ENCODE peak calls at places on chromosomes 3 and 15, in four cellular contexts. I is CD8-positive, alpha-beta memory T cell; Q is IMR-90; F is MM.1S. H is an unnamed sample. For H3K27me3 and H3K9me3, the result is how much of the 10 kb centered on the place peaks cover.

GRCh38 chr3:142931222-142931621 is 32.3 kb downstream of the PAQR9 start:
- DNase-seq in Q (no peak), I (peak), F (no peak), H (no peak)

GRCh38 chr3:46646700-46647099 is 34.4 kb downstream of the FAM240A start:
- DNase-seq in I (no peak), F (no peak), Q (peak), H (no peak)

GRCh38 chr3:64399205-64399800 is 174.0 kb upstream of the PRICKLE2 start:
- DNase-seq in Q (peak), F (peak), I (no peak), H (no peak)

GRCh38 chr3:54067060-54067459 is 55.3 kb upstream of the CACNA2D3 start:
- DNase-seq in I (no peak), F (no peak), Q (no peak), H (no peak)

GRCh38 chr3:99084156-99084555 is 182.7 kb upstream of the DCBLD2 start:
- DNase-seq in I (no peak), F (no peak), Q (no peak), H (no peak)

GRCh38 chr3:4712109-4712508 is 219.0 kb downstream of the ITPR1 start:
- DNase-seq in Q (peak), I (no peak), F (no peak), H (no peak)

GRCh38 chr3:171977860-171978259 is 61.5 kb upstream of the FNDC3B start:
- DNase-seq in Q (no peak), F (no peak), I (no peak), H (no peak)

GRCh38 chr3:170584585-170585007 is 1.3 kb downstream of the SLC7A14 start:
- DNase-seq in Q (peak), I (peak), F (peak), H (peak)

GRCh38 chr3:141575879-141576743 is 89.3 kb downstream of the RASA2 start:
- DNase-seq in Q (peak), I (no peak), F (peak), H (no peak)

GRCh38 chr15:36256258-36256825 is 323.1 kb upstream of the CDIN1 start:
- DNase-seq in I (no peak), F (no peak), Q (no peak), H (no peak)

GRCh38 chr3:42647821-42648459 is 5.6 kb upstream of the ZBTB47 start:
- DNase-seq in F (no peak), Q (no peak), I (no peak), H (no peak)

GRCh38 chr3:138950006-138950644 is 3.1 kb downstream of the FOXL2NB start:
- DNase-seq in Q (peak), I (no peak), F (no peak), H (peak)

GRCh38 chr3:79424811-79425210 is 343.0 kb downstream of the ROBO1 start:
- DNase-seq in F (no peak), Q (no peak), I (no peak), H (no peak)

GRCh38 chr3:13378155-13378554 is 42.0 kb downstream of the NUP210 start:
- DNase-seq in Q (peak), F (no peak), I (no peak), H (no peak)

GRCh38 chr3:190718097-190718496 is 144.4 kb downstream of the GMNC start:
- DNase-seq in I (no peak), F (no peak), Q (no peak), H (no peak)

GRCh38 chr3:9193633-9194032 is 55.8 kb downstream of the SRGAP3 start:
- DNase-seq in I (no peak), F (no peak), Q (no peak), H (no peak)

GRCh38 chr3:9192238-9192637 is 57.2 kb downstream of the SRGAP3 start:
- DNase-seq in F (no peak), I (no peak), Q (no peak), H (no peak)

GRCh38 chr3:9193211-9193610 is 56.2 kb downstream of the SRGAP3 start:
- DNase-seq in F (no peak), Q (no peak), I (no peak), H (no peak)

GRCh38 chr3:9194509-9195184 is 54.8 kb downstream of the SRGAP3 start:
- DNase-seq in Q (no peak), I (no peak), F (no peak), H (no peak)

DNA sequence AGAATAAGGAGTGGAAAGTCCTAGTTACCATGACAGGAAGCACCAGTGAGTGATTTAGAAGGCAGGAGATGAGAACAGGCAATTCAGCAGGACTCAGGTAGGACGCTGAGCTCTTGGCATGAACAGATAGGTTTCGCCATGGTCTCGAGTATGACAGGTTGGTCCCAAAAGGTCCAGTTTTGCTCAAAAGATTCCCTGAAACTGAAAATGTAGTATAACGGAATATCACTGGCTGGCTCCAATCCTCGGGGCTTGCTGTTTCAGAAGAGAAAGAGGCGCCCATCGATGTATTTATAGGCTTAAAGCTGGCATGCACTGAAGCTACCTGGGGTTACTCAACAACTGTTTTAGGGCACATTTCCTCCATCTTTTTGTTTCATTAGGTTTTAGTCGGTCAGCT is 59.2 kb downstream of the SRGAP3 start:
- DNase-seq in I (no peak), Q (no peak), F (no peak), H (no peak)
- H3K4me3 ChIP-seq in I (no peak), Q (no peak), F (no peak), H (no peak)

GRCh38 chr15:100880139-100880896 is 687 bp downstream of the ALDH1A3 start:
- DNase-seq in F (no peak), Q (no peak), I (no peak), H (no peak)
- H3K27me3 ChIP-seq in F (under half), Q (half or more), I (under half), H (under half)

DNA sequence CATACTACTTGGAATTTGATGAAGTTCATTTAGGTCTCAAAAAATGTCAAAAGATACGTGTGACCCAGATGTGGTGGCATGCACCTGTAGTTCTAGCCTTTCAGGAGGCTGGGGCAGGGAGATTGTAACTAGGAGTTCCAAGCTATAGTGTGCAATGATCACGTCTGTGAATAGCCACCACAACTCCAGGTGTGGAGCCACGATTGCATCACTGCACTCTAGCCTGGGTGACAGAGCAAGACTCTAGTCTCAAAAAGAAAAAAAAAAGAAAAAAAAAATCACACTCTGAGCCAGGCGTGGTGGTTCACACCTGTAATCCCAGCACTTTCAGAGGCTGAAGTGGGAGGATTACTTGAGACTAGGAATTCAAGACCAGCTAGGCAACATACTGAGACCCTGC is 14.2 kb downstream of the MAP4 start:
- DNase-seq in F (no peak), I (no peak), Q (no peak), H (no peak)
- H3K9me3 ChIP-seq in F (under half), I (under half), Q (under half), H (under half)

GRCh38 chr15:59437777-59438574 is at the start of gene FAM81A:
- DNase-seq in I (peak), F (peak), Q (peak), H (peak)

GRCh38 chr15:59434481-59434880 is 3.5 kb upstream of the FAM81A start:
- DNase-seq in Q (no peak), I (no peak), F (no peak), H (no peak)

GRCh38 chr15:59438891-59439290 is 905 bp downstream of the FAM81A start:
- DNase-seq in F (no peak), I (no peak), Q (no peak), H (no peak)

GRCh38 chr15:59437473-59437776 is 561 bp upstream of the FAM81A start:
- DNase-seq in I (no peak), Q (no peak), F (no peak), H (no peak)

GRCh38 chr15:59436774-59437472 is 1.1 kb upstream of the FAM81A start:
- DNase-seq in I (no peak), F (no peak), Q (no peak), H (no peak)
- H3K4me3 ChIP-seq in I (peak), F (peak), Q (no peak), H (no peak)

DNA sequence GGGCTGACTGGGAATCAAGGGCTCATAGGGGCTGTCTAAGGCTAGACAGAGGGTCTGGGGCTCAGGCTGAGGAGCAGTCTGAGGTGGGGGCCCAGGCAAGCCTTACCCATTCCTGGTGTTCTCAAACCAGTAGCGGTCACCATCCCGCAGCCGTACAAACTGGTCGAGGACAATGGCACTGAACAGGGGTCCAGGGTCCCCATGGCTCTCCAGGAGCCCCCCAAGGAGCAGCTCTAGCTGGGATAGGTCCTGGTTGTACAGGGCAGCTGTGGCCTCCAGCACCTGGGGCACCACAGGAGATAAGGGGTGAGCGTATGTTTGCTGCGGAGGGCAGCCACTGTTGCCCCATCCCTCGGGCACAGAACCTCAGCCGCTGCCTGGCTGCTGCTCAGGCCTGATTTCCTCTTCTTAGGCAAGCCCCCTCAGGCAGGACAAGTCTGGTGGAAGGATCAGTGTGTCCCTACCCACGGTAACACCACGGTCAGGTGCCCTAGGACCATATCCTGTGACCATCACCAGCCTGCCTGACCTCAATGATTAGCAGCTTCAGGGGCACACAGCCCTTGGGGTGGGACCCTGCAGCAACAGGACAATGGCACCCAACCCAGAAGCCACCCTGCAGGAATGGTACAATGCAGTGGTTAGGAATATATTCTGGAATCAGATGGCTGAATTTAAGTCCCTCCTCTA is 5.9 kb downstream of the DUOX2 start:
- DNase-seq in Q (no peak), F (no peak), I (no peak), H (no peak)
- H3K27me3 ChIP-seq in Q (half or more), F (under half), I (under half), H (under half)

GRCh38 chr15:24924153-24924552 is 30.6 kb upstream of the SNRPN start:
- DNase-seq in F (no peak), Q (no peak), I (no peak), H (no peak)
- H3K9me3 ChIP-seq in F (under half), Q (under half), I (under half), H (under half)

DNA sequence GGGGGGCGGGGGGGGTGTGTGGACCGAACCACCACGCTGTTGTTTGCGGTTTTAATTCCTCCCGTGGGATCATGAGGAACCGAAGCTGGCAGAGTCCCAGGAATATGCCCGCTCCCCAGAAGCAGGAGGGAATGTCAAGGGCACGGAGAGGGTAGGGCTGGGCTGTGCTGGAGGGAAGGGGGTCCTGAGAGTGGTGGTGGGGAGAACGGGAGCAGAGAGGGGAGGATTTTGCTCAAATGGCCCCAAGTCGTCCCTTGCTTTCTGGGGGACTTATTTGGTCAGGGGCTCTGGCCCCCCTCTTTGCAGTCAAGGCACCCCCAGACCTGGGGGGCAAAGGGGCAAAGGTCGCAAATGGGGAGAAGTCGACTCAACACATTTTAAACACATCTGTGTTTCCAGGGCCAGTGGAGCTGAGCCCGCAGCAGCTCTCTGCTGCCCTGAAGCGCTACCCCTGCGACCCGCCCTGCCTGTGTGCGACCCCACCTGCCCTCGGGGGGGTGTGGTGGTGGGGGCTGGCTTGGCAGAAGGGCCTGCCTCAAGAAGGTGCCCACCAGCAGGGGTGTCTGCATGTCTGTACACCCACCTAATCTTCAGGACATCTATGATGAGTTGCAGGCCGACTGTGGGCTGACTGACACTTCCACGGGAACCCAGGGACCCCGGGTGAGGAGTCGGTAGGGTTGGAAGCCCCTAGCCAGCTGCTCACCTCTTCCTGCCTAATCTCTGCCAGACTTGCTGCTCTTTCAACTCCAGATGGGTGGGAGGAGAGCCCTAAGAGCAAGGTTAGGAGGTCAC is 602 bp upstream of the ATP2B2 start:
- DNase-seq in I (no peak), F (no peak), Q (no peak), H (no peak)
- H3K4me3 ChIP-seq in I (no peak), F (no peak), Q (no peak), H (no peak)

GRCh38 chr15:66214236-66214635 is 39.3 kb downstream of the MEGF11 start:
- DNase-seq in F (no peak), Q (no peak), I (no peak), H (no peak)
- H3K27me3 ChIP-seq in F (under half), Q (half or more), I (under half), H (under half)

DNA sequence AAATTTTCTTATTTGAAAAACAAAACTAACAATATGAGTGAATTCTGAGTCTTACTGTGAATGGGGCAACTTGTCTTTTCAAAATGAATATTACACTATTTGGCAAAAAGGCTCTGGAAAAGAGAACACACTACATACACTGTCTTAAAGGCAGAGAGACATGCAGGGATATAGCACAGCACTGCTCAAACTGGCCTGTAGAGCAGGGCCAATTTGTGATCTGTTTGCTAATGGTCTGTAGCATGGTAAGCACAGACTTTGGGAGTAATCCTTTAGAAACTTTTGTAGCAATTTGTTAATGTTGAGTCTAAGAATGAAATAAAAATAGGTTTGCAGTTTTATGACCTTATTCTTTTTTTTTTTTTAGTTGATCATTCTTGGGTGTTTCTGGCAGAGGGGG is 679.8 kb upstream of the SGO1 start:
- DNase-seq in Q (no peak), F (no peak), I (no peak), H (no peak)
- H3K9me3 ChIP-seq in Q (under half), F (under half), I (under half), H (under half)

H was measured in MG63.